ENCODE peak calls at places on chromosomes 6 and 20, in seven cellular contexts. O, A, H, C, R, M and Y are unnamed samples. For H3K27me3, the result is how much of the 10 kb centered on the place peaks cover.

GRCh38 chr6:142406131-142406530 is 104.3 kb downstream of the ADGRG6 start:
- DNase-seq in H (no peak), C (no peak), M (peak), R (no peak), O (peak), A (no peak), Y (no peak)

GRCh38 chr6:168961257-168961656 is 292.4 kb downstream of the THBS2 start:
- DNase-seq in H (no peak), C (no peak), R (no peak), O (no peak), A (no peak), M (no peak), Y (no peak)

GRCh38 chr6:139939189-139939979 is 564.9 kb upstream of the CITED2 start:
- DNase-seq in C (no peak), R (no peak), M (no peak), A (no peak), H (no peak), O (no peak), Y (no peak)

GRCh38 chr6:15359335-15359862 is 113.5 kb downstream of the JARID2 start:
- DNase-seq in H (no peak), M (no peak), A (no peak), O (peak), R (peak), C (no peak), Y (peak)

GRCh38 chr6:52725530-52726192 is 37.6 kb downstream of the GSTA2 start:
- DNase-seq in H (no peak), M (peak), O (no peak), A (no peak), R (peak), C (no peak), Y (no peak)

GRCh38 chr20:22619272-22619671 is 34.9 kb upstream of the FOXA2 start:
- DNase-seq in R (no peak), A (no peak), C (no peak), H (no peak), M (peak), O (no peak), Y (no peak)

GRCh38 chr20:59004493-59004762 is 2.6 kb downstream of the CTSZ start:
- DNase-seq in M (no peak), C (peak), O (peak), A (no peak), R (no peak), H (peak), Y (no peak)

GRCh38 chr6:3619800-3620199 is 131.7 kb downstream of the PXDC1 start:
- DNase-seq in C (no peak), R (no peak), A (no peak), H (no peak), M (no peak), O (no peak), Y (no peak)

GRCh38 chr20:37902504-37903313 is at the start of gene VSTM2L:
- DNase-seq in C (no peak), R (peak), M (no peak), H (no peak), O (no peak), A (peak), Y (peak)

GRCh38 chr6:29705389-29706231 is 17.6 kb upstream of the HLA-F start:
- DNase-seq in A (peak), C (no peak), M (peak), O (peak), H (no peak), R (peak), Y (peak)

GRCh38 chr20:58722877-58723627 is 30.5 kb downstream of the NPEPL1 start:
- DNase-seq in C (no peak), A (no peak), R (no peak), M (no peak), O (no peak), H (no peak), Y (no peak)

GRCh38 chr6:19613678-19614077 is 223.5 kb upstream of the ID4 start:
- DNase-seq in A (no peak), O (no peak), H (no peak), M (no peak), R (peak), C (no peak), Y (no peak)

GRCh38 chr6:65531545-65531944 is 175.5 kb downstream of the EYS start:
- DNase-seq in R (no peak), O (no peak), M (no peak), H (no peak), C (no peak), A (peak), Y (no peak)

GRCh38 chr6:131950767-131951575 is at the start of gene CCN2:
- DNase-seq in M (peak), O (peak), R (peak), C (peak), A (peak), H (peak), Y (peak)

GRCh38 chr6:8113260-8113659 is 10.9 kb upstream of the EEF1E1 start:
- DNase-seq in M (no peak), R (peak), A (no peak), O (no peak), C (no peak), H (no peak), Y (no peak)

GRCh38 chr6:149991838-149992237 is 28.1 kb downstream of the ULBP1 start:
- DNase-seq in C (no peak), R (no peak), H (no peak), M (no peak), O (no peak), A (no peak), Y (no peak)

GRCh38 chr6:149995971-149996370 is 29.4 kb downstream of the RAET1L start:
- DNase-seq in H (no peak), R (no peak), M (no peak), O (no peak), C (no peak), A (no peak), Y (no peak)

GRCh38 chr6:149999636-150000035 is 25.7 kb downstream of the RAET1L start:
- DNase-seq in A (no peak), R (no peak), H (no peak), M (no peak), C (no peak), O (no peak), Y (no peak)

GRCh38 chr6:149990672-149991402 is 27.1 kb downstream of the ULBP1 start:
- DNase-seq in C (no peak), R (peak), H (no peak), M (no peak), A (peak), O (no peak), Y (no peak)

DNA sequence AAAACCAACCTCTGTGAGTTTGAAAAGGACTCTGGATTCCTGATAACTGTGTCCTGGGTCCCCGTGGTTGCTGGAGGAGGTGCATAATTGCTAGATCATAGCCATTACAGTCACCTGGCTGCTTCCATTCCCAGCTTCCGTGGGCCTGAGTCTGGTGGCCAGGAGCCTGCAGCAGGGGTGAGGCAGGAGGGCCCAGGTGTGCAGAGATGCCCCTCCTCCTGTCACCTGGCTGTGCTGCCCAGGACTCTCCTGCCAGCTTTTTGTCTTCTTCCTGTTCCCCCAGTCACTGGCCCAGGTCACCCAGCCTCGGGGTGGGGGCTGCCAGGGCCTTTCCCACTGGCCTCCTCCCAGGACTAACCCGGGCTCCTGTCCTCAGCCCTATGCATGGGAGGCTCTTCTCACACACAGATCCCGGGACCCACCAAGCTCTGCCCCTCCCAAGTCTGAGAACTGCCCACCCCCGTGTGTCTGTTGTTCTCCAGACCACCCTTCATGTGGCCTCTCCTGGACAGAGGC is 30.0 kb downstream of the RAET1L start:
- DNase-seq in M (no peak), C (no peak), R (no peak), A (no peak), O (no peak), H (no peak), Y (no peak)
- H3K4me3 ChIP-seq in M (no peak), C (no peak), R (no peak), A (no peak), O (no peak), H (no peak), Y (no peak)

DNA sequence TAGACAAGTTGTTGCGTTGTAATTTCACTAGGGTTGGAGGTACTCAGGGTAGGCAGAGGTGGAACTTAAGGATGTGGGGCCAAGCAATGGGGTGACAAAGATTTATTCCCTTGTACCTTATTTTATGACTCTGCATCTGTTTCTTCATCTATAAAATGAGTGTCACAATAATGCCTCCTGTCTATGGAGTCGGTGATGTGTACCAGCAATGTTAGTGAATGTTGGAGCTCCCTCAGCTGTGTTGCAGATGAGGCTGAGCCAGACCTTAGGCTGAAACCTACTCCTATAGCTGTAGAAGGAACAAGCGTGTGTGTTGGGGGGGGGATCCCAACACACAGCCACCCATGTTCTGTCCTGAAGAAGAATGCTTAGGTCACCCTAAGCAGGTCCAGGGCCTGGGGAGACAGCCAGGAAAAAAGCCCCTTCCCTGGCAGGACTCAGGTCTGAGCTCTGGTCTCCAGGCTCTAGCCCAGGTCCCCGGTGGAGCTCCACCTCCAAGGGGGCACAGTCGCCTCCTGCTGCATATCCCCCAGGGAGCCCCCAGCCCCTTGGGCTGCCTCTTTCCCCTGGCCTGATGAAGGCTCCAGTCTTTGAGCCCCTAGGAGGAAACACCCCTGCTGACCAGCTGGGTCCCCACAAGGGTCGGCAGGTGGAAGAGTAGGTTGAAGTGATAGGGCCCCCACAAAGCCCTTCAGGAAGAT is 4.7 kb downstream of the UBE2C start:
- DNase-seq in M (no peak), C (no peak), O (no peak), H (no peak), R (no peak), A (no peak), Y (no peak)
- H3K27ac ChIP-seq in M (no peak), C (peak), O (no peak), H (no peak), R (peak), A (no peak), Y (no peak)

GRCh38 chr20:60258255-60258863 is 300.1 kb downstream of the CDH26 start:
- DNase-seq in R (no peak), O (no peak), C (no peak), M (peak), A (no peak), H (no peak), Y (no peak)
- H3K27me3 ChIP-seq in R (under half), O (under half), C (under half), M (under half), A (under half), H (under half), Y (under half)

DNA sequence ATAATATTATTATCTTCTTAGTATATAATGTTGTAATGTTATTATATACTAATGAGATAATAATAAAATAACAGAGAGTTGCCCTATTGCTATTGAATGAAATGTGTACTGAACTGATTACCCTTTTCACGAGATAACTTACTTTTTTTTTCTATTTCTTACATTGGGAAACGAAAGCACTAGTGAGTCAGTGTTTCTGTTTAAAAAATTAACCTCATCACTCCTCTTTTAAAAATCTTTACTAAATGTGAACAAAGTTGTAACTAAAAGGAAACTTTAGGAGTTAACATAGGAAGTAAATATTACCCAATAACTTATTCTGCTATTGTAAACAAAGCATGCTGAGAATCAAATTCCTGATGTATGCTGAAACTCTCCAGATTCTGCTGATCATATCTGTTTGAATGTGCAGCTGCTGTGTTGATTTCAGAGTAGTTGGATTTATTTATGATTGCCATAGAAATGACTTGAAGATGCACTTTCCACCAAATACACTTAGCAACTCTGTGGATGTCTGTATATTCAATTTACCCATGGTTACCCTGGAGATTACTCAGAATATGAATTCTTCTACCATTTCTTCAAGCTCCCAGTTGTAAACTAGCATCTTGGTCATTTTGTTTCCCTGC is 523.5 kb downstream of the TENT5A start:
- DNase-seq in H (no peak), M (no peak), C (no peak), R (peak), A (peak), O (no peak), Y (peak)
- H3K4me3 ChIP-seq in H (no peak), M (no peak), C (no peak), R (peak), A (no peak), O (no peak), Y (no peak)

DNA sequence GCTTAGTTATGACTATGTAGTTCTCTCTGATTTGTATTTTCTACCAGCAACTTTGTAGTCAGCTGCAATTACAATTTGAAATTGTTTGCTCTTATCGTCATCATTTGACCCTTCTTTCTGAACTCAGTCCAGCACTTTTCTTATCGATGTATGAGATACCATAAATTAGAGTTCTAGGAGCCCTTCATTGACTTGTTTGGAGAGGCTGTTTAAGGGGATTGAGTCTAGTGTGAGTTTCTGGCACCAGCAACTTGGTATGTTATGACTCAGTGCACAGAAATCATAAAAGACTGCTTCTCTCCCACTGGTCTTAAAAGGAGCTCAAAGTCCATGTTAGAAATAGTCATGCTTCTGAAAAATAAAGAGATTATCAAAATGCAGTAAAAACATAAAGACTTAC is 190.3 kb downstream of the TENT5A start:
- DNase-seq in C (no peak), R (peak), M (peak), O (no peak), H (no peak), A (no peak), Y (peak)
- H3K27ac ChIP-seq in C (no peak), R (peak), M (no peak), O (peak), H (peak), A (peak), Y (no peak)

GRCh38 chr20:61805365-61805764 is 260.3 kb downstream of the TAF4 start:
- DNase-seq in M (no peak), H (no peak), A (no peak), O (no peak), C (no peak), R (no peak), Y (no peak)
- H3K27me3 ChIP-seq in M (half or more), H (under half), A (under half), O (half or more), C (under half), R (under half), Y (under half)

DNA sequence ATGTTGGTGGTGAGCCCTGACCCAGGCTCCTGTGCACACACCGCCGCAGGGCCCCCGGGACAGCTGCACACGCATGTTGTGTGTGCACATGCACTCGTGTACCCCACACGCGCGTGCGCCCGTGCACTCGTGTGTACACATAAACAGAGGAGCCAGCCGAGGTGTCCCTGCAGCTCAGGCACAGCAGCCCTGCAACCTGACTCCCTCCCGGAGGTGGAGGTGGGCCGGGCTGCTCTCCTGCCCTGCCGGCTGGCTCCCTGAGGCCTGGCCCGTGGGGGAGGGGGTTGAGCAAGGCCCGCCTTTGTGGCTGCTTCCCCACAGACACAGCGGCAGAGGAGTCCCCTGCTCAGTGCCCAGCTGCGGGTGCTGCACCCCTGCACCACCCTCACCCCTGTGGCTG is 661 bp downstream of the RBBP8NL start:
- DNase-seq in R (no peak), M (no peak), C (no peak), A (no peak), O (no peak), H (no peak), Y (no peak)
- H3K4me3 ChIP-seq in R (no peak), M (no peak), C (no peak), A (no peak), O (no peak), H (no peak), Y (no peak)

GRCh38 chr6:69584536-69584912 is 212.3 kb downstream of the LMBRD1 start:
- DNase-seq in H (no peak), C (no peak), A (peak), R (peak), M (no peak), O (no peak), Y (no peak)
- H3K27ac ChIP-seq in H (peak), C (no peak), A (peak), R (no peak), M (no peak), O (peak), Y (no peak)